ENCODE peak calls at places on chromosome 15, in six cellular contexts. A, T, B, U, C and X are unnamed samples.

GRCh38 chr15:67076147-67076843 is 10.9 kb downstream of the SMAD3 start:
- DNase-seq in A (no peak), T (no peak), B (peak; percentile 84), U (no peak), C (peak; percentile 95), X (no peak)

GRCh38 chr15:72168833-72169232 is 28.8 kb downstream of the GRAMD2A start:
- DNase-seq in A (no peak), T (no peak), B (no peak), U (no peak), C (no peak), X (no peak)

GRCh38 chr15:100718075-100718980 is 115.9 kb downstream of the ASB7 start:
- DNase-seq in A (no peak), T (no peak), B (no peak), U (no peak), C (no peak), X (peak; percentile 76)

GRCh38 chr15:46344115-46344749 is 709.4 kb downstream of the SQOR start:
- DNase-seq in A (no peak), T (no peak), B (no peak), U (no peak), C (no peak), X (no peak)

GRCh38 chr15:36239509-36239908 is 339.9 kb upstream of the CDIN1 start:
- DNase-seq in A (no peak), T (no peak), B (no peak), U (no peak), C (no peak), X (no peak)

GRCh38 chr15:57607570-57608000 is 15.9 kb downstream of the MYZAP start:
- DNase-seq in A (no peak), T (no peak), B (peak; percentile 17), U (no peak), C (peak; percentile 33), X (no peak)

GRCh38 chr15:22895465-22896190 is 57.2 kb downstream of the NIPA2 start:
- DNase-seq in A (no peak), T (peak; percentile 49), B (peak; percentile 9), U (no peak), C (no peak), X (peak; percentile 41)

GRCh38 chr15:79640206-79640605 is 208.1 kb downstream of the MINAR1 start:
- DNase-seq in A (no peak), T (no peak), B (peak; percentile 86), U (no peak), C (peak; percentile 74), X (no peak)

GRCh38 chr15:92519709-92520108 is 126.0 kb downstream of the ST8SIA2 start:
- DNase-seq in A (no peak), T (no peak), B (peak; percentile 73), U (no peak), C (no peak), X (no peak)

GRCh38 chr15:31598620-31599019 is 272.0 kb downstream of the KLF13 start:
- DNase-seq in A (peak; percentile 71), T (peak; percentile 92), B (no peak), U (peak; percentile 71), C (no peak), X (no peak)

GRCh38 chr15:39427705-39428104 is 153.2 kb upstream of the THBS1 start:
- DNase-seq in A (peak; percentile 49), T (no peak), B (no peak), U (no peak), C (no peak), X (no peak)

GRCh38 chr15:64045774-64046346 is 425 bp downstream of the DAPK2 start:
- DNase-seq in A (no peak), T (peak; percentile 81), B (no peak), U (no peak), C (no peak), X (no peak)
- H3K4me3 ChIP-seq in A (peak overlapping the region; percentile 38), T (peak overlapping the region; percentile 62), B (peak overlapping the region; percentile 62), U (peak overlapping the region; percentile 55), C (peak overlapping the region; percentile 45), X (peak overlapping the region; percentile 52)

DNA sequence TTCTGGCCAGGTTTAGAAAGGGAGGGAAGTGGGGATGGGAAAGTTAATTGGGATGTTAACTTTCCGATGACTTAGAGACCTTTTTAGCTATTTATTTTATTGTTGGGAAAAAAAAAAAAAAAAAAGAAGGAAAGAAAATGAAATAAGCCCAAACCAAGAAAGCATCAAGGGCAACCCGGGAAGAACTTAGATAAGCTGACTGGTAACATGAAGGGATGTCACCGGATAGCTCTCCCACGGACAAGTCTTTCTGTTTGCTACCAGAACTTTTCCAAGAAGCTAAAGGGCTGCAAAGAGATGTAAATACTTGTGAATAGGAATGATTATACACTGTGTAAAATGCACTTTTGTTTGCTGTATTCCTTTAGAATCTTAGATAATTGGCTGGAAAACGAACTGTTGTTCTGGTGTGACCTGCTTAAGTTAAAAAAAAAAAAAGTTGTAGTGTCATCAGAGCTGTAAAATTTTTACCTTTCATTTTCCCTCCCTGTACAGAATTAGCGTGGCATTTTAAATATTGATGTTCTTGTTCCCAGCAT is 2.8 kb downstream of the FOXB1 start:
- DNase-seq in A (no peak), T (no peak), B (no peak), U (no peak), C (peak; percentile 13), X (no peak)
- H3K4me3 ChIP-seq in A (no peak overlapping the region), T (peak overlapping the region; percentile 80), B (peak overlapping the region; percentile 56), U (no peak overlapping the region), C (no peak overlapping the region), X (no peak overlapping the region)

DNA sequence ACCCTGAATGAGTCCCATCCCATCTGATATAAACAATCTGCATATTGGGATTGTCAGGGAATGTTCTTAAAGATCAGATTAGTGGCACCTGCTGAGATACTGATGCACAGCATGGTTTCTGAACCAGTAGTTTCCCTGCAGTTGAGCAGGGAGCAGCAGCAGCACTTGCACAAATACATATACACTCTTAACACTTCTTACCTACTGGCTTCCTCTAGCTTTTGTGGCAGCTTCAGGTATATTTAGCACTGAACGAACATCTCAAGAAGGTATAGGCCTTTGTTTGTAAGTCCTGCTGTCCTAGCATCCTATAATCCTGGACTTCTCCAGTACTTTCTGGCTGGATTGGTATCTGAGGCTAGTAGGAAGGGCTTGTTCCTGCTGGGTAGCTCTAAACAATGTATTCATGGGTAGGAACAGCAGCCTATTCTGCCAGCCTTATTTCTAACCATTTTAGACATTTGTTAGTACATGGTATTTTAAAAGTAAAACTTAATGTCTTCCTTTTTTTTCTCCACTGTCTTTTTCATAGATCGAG is 4.5 kb downstream of the B2M start:
- DNase-seq in A (no peak), T (no peak), B (no peak), U (no peak), C (no peak), X (no peak)
- H3K4me3 ChIP-seq in A (no peak overlapping the region), T (no peak overlapping the region), B (no peak overlapping the region), U (no peak overlapping the region), C (no peak overlapping the region), X (no peak overlapping the region)

GRCh38 chr15:82046668-82047492 is 1.1 kb upstream of the MEX3B start:
- DNase-seq in A (peak; percentile 94), T (peak; percentile 99), B (peak; percentile 72), U (peak; percentile 95), C (peak; percentile 94), X (peak; percentile 98)
- H3K4me3 ChIP-seq in A (peak overlapping the region; percentile 88), T (peak overlapping the region; percentile 94), B (peak overlapping the region; percentile 75), U (peak overlapping the region; percentile 81), C (peak overlapping the region; percentile 97), X (peak overlapping the region; percentile 54)

GRCh38 chr15:60396964-60397771 is 618 bp downstream of the ANXA2 start:
- DNase-seq in A (peak; percentile 83), T (peak; percentile 83), B (no peak), U (no peak), C (no peak), X (peak; percentile 78)

GRCh38 chr15:60400957-60401356 is 3.2 kb upstream of the ANXA2 start:
- DNase-seq in A (no peak), T (peak; percentile 66), B (no peak), U (no peak), C (no peak), X (no peak)

GRCh38 chr15:60397772-60398445 is at the start of gene ANXA2:
- DNase-seq in A (peak; percentile 50), T (peak; percentile 91), B (peak; percentile 76), U (no peak), C (peak; percentile 80), X (peak; percentile 97)

GRCh38 chr15:60399246-60399915 is 1.6 kb upstream of the ANXA2 start:
- DNase-seq in A (no peak), T (peak; percentile 72), B (no peak), U (no peak), C (no peak), X (peak; percentile 85)

DNA sequence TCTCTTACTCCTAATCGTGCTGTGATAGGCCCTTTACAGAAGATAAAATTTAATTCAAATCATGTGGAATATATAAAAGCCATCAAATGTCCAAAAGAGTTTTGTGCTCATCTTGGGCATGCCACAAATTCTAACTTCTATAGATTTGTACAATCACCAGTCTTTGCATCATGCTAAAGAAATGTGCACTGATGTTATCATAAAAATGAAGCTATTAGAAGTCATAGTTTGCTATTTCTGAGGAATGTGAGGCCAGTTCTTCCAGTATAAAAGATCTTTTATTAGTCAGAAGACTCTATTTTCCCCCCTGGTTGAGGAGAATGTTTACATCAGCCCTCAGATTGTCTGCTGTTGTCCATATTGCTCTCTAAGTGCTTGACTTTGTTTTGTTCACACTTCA is 2.1 kb upstream of the ANXA2 start:
- DNase-seq in A (no peak), T (no peak), B (peak; percentile 81), U (no peak), C (peak; percentile 56), X (no peak)
- H3K4me3 ChIP-seq in A (no peak overlapping the region), T (no peak overlapping the region), B (peak overlapping the region; percentile 54), U (no peak overlapping the region), C (no peak overlapping the region), X (no peak overlapping the region)

DNA sequence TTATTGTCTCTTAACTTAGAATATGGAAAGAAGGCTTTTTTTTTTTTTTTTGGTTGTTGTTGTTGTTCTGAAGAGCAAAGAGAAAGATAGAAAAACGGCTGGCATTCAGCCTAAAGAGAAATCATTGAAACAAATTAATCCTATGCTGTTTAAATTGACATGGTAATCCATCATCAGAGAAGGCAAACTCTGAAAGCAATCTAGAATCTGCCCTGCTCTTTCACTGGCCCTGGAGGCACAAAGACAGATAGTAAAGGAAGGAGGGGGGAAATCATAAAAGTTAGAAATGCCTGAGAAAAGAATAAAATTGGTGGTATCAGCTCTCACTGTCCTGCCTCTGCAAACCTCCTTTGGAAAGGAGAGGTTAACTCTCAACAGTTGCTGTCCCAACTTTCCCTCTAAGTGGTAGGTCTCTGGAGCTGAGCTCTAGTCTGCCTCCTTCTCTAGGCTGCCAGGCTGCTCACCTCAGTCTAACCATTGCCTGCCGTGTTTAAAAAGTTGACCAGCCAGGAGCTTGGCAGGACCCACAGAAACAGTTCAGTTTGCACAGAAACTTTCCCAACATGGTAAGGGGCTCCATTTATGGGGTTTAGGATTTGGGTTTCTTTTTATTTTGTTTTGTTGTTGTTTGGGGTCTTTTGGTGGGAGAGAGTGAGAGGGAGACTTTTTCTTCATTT is 13.4 kb upstream of the NR2F2 start:
- DNase-seq in A (no peak), T (no peak), B (no peak), U (no peak), C (peak; percentile 8), X (no peak)
- H3K4me3 ChIP-seq in A (no peak overlapping the region), T (no peak overlapping the region), B (no peak overlapping the region), U (no peak overlapping the region), C (no peak overlapping the region), X (no peak overlapping the region)

GRCh38 chr15:87757084-87757483 is 499.5 kb downstream of the NTRK3 start:
- DNase-seq in A (no peak), T (no peak), B (no peak), U (no peak), C (no peak), X (no peak)
- H3K4me3 ChIP-seq in A (no peak overlapping the region), T (no peak overlapping the region), B (no peak overlapping the region), U (no peak overlapping the region), C (no peak overlapping the region), X (no peak overlapping the region)